ENCODE peak calls at places on chromosomes 4 and X, in seven cellular contexts. C, H, F, L, Z, G and A are unnamed samples.

GRCh38 chr4:76301068-76301774 is 5.3 kb upstream of the STBD1 start:
- DNase-seq in C (peak), H (no peak), F (peak), L (peak), Z (no peak), G (no peak), A (no peak)

GRCh38 chr4:124535004-124535403 is 177.5 kb downstream of the ANKRD50 start:
- DNase-seq in C (no peak), H (no peak), F (no peak), L (no peak), Z (no peak), G (no peak), A (no peak)

GRCh38 chr4:72313121-72313520 is 255.9 kb downstream of the ADAMTS3 start:
- DNase-seq in C (no peak), H (no peak), F (no peak), L (no peak), Z (no peak), G (no peak), A (no peak)

GRCh38 chrX:111719426-111720210 is 38.6 kb downstream of the ALG13 start:
- DNase-seq in C (peak), H (no peak), F (no peak), L (peak), Z (no peak), G (no peak), A (no peak)

GRCh38 chr4:42594880-42595279 is 62.0 kb downstream of the ATP8A1 start:
- DNase-seq in C (no peak), H (no peak), F (no peak), L (no peak), Z (no peak), G (no peak), A (no peak)

GRCh38 chr4:33722800-33723511 is 2521.4 kb downstream of the ARAP2 start:
- DNase-seq in C (no peak), H (no peak), F (no peak), L (no peak), Z (no peak), G (no peak), A (no peak)

GRCh38 chr4:123746981-123747380 is 350.4 kb downstream of the SPRY1 start:
- DNase-seq in C (no peak), H (no peak), F (no peak), L (no peak), Z (no peak), G (no peak), A (no peak)

GRCh38 chr4:11529625-11530201 is 101.0 kb upstream of the HS3ST1 start:
- DNase-seq in C (peak), H (no peak), F (no peak), L (peak), Z (no peak), G (no peak), A (no peak)

GRCh38 chr4:73257995-73258667 is 467 bp downstream of the ANKRD17 start:
- DNase-seq in C (peak), H (no peak), F (no peak), L (peak), Z (no peak), G (peak), A (no peak)

GRCh38 chr4:5758741-5759140 is 47.7 kb downstream of the EVC start:
- DNase-seq in C (peak), H (no peak), F (peak), L (peak), Z (no peak), G (no peak), A (no peak)

GRCh38 chr4:168102403-168102802 is 10.1 kb downstream of the ANXA10 start:
- DNase-seq in C (no peak), H (no peak), F (no peak), L (no peak), Z (no peak), G (no peak), A (no peak)

GRCh38 chr4:142474398-142475087 is 371.6 kb downstream of the INPP4B start:
- DNase-seq in C (peak), H (no peak), F (no peak), L (peak), Z (no peak), G (no peak), A (no peak)

GRCh38 chr4:121220698-121221097 is 56.6 kb upstream of the TNIP3 start:
- DNase-seq in C (no peak), H (no peak), F (no peak), L (no peak), Z (no peak), G (no peak), A (no peak)

GRCh38 chrX:131060147-131060546 is 2.0 kb downstream of the ARHGAP36 start:
- DNase-seq in C (no peak), H (no peak), F (no peak), L (no peak), Z (no peak), G (no peak), A (no peak)

GRCh38 chrX:39396358-39396995 is 595.2 kb downstream of the MID1IP1 start:
- DNase-seq in C (no peak), H (no peak), F (no peak), L (no peak), Z (no peak), G (no peak), A (no peak)

GRCh38 chr4:3047464-3048286 is 26.7 kb downstream of the HTT-AS start:
- DNase-seq in C (peak), H (peak), F (peak), L (peak), Z (peak), G (peak), A (no peak)

GRCh38 chrX:48956728-48957414 is 536 bp downstream of the OTUD5 start:
- DNase-seq in C (no peak), H (peak), F (peak), L (no peak), Z (no peak), G (no peak), A (no peak)

GRCh38 chrX:120213438-120214265 is 37.0 kb upstream of the ZBTB33 start:
- DNase-seq in C (peak), H (peak), F (peak), L (peak), Z (peak), G (peak), A (peak)